ENCODE peak calls at places on chromosomes 5 and 9, in eight cellular contexts. One of them, this sample, is unnamed.

GRCh38 chr9:112094948-112095779 is 79.9 kb downstream of the SUSD1 start:
- DNase-seq in PC-9: no peak
- DNase-seq in fibroblast of villous mesenchyme: no peak
- DNase-seq in AG09309: no peak
- DNase-seq in left lung: no peak
- DNase-seq in uterus: no peak
- DNase-seq in GM10248: no peak
- DNase-seq in A549: no peak
- DNase-seq in this sample: no peak

GRCh38 chr9:127878001-127878651 is 651 bp upstream of the AK1 start:
- DNase-seq in A549: no peak
- DNase-seq in uterus: no peak
- DNase-seq in fibroblast of villous mesenchyme: peak
- DNase-seq in GM10248: no peak
- DNase-seq in left lung: no peak
- DNase-seq in PC-9: no peak
- DNase-seq in AG09309: no peak
- DNase-seq in this sample: no peak

GRCh38 chr5:178232124-178232919 is at the start of gene PHYKPL:
- DNase-seq in left lung: peak
- DNase-seq in GM10248: peak
- DNase-seq in fibroblast of villous mesenchyme: peak
- DNase-seq in AG09309: no peak
- DNase-seq in A549: peak
- DNase-seq in uterus: peak
- DNase-seq in PC-9: peak
- DNase-seq in this sample: peak

GRCh38 chr5:119289413-119289812 is 66.4 kb upstream of the TNFAIP8 start:
- DNase-seq in GM10248: no peak
- DNase-seq in AG09309: no peak
- DNase-seq in uterus: no peak
- DNase-seq in fibroblast of villous mesenchyme: no peak
- DNase-seq in PC-9: no peak
- DNase-seq in A549: no peak
- DNase-seq in left lung: no peak
- DNase-seq in this sample: no peak

GRCh38 chr5:139711067-139711851 is 63.1 kb downstream of the CXXC5 start:
- DNase-seq in uterus: peak
- DNase-seq in left lung: no peak
- DNase-seq in A549: peak
- DNase-seq in PC-9: peak
- DNase-seq in fibroblast of villous mesenchyme: peak
- DNase-seq in AG09309: no peak
- DNase-seq in GM10248: peak
- DNase-seq in this sample: peak

GRCh38 chr5:170636836-170637477 is 133.1 kb downstream of the KCNIP1 start:
- DNase-seq in left lung: no peak
- DNase-seq in uterus: no peak
- DNase-seq in PC-9: no peak
- DNase-seq in A549: no peak
- DNase-seq in AG09309: no peak
- DNase-seq in fibroblast of villous mesenchyme: no peak
- DNase-seq in GM10248: no peak
- DNase-seq in this sample: no peak

GRCh38 chr5:171092194-171092593 is 216.9 kb upstream of the TLX3 start:
- DNase-seq in A549: no peak
- DNase-seq in GM10248: no peak
- DNase-seq in uterus: no peak
- DNase-seq in PC-9: no peak
- DNase-seq in fibroblast of villous mesenchyme: peak
- DNase-seq in left lung: no peak
- DNase-seq in AG09309: no peak
- DNase-seq in this sample: no peak

GRCh38 chr5:175378444-175379028 is 65.4 kb downstream of the DRD1 start:
- DNase-seq in left lung: no peak
- DNase-seq in A549: peak
- DNase-seq in uterus: no peak
- DNase-seq in AG09309: peak
- DNase-seq in PC-9: no peak
- DNase-seq in fibroblast of villous mesenchyme: peak
- DNase-seq in GM10248: no peak
- DNase-seq in this sample: no peak

GRCh38 chr5:150017606-150018005 is 17.1 kb downstream of the HMGXB3 start:
- DNase-seq in PC-9: no peak
- DNase-seq in left lung: no peak
- DNase-seq in fibroblast of villous mesenchyme: peak
- DNase-seq in GM10248: no peak
- DNase-seq in A549: no peak
- DNase-seq in AG09309: no peak
- DNase-seq in uterus: no peak
- DNase-seq in this sample: no peak

GRCh38 chr5:9197881-9198260 is 348.0 kb downstream of the SEMA5A start:
- DNase-seq in GM10248: peak
- DNase-seq in fibroblast of villous mesenchyme: peak
- DNase-seq in AG09309: no peak
- DNase-seq in PC-9: no peak
- DNase-seq in A549: no peak
- DNase-seq in uterus: no peak
- DNase-seq in left lung: no peak
- DNase-seq in this sample: no peak

GRCh38 chr9:101564252-101564651 is 30.5 kb downstream of the PPP3R2 start:
- DNase-seq in left lung: no peak
- DNase-seq in A549: no peak
- DNase-seq in fibroblast of villous mesenchyme: no peak
- DNase-seq in GM10248: no peak
- DNase-seq in uterus: no peak
- DNase-seq in PC-9: no peak
- DNase-seq in AG09309: no peak
- DNase-seq in this sample: no peak

GRCh38 chr5:36689225-36689624 is 82.8 kb downstream of the SLC1A3 start:
- DNase-seq in uterus: no peak
- DNase-seq in PC-9: no peak
- DNase-seq in A549: no peak
- DNase-seq in AG09309: no peak
- DNase-seq in GM10248: peak
- DNase-seq in fibroblast of villous mesenchyme: peak
- DNase-seq in left lung: peak
- DNase-seq in this sample: no peak

GRCh38 chr5:96742519-96742918 is 65.2 kb downstream of the ERAP1 start:
- DNase-seq in GM10248: no peak
- DNase-seq in PC-9: no peak
- DNase-seq in AG09309: no peak
- DNase-seq in uterus: no peak
- DNase-seq in left lung: no peak
- DNase-seq in fibroblast of villous mesenchyme: no peak
- DNase-seq in A549: no peak
- DNase-seq in this sample: no peak

GRCh38 chr9:6160579-6160978 is 55.0 kb upstream of the IL33 start:
- DNase-seq in fibroblast of villous mesenchyme: no peak
- DNase-seq in PC-9: no peak
- DNase-seq in uterus: no peak
- DNase-seq in GM10248: no peak
- DNase-seq in A549: no peak
- DNase-seq in AG09309: no peak
- DNase-seq in left lung: no peak
- DNase-seq in this sample: no peak

GRCh38 chr5:157487358-157487757 is 27.3 kb downstream of the NIPAL4 start:
- DNase-seq in left lung: no peak
- DNase-seq in fibroblast of villous mesenchyme: no peak
- DNase-seq in GM10248: peak
- DNase-seq in uterus: no peak
- DNase-seq in PC-9: no peak
- DNase-seq in AG09309: no peak
- DNase-seq in A549: no peak
- DNase-seq in this sample: no peak

GRCh38 chr9:132201780-132202703 is 40.2 kb downstream of the NTNG2 start:
- DNase-seq in PC-9: no peak
- DNase-seq in left lung: no peak
- DNase-seq in AG09309: no peak
- DNase-seq in GM10248: no peak
- DNase-seq in uterus: no peak
- DNase-seq in A549: no peak
- DNase-seq in fibroblast of villous mesenchyme: no peak
- DNase-seq in this sample: no peak
- TF ChIP-seq CTCF in PC-9: no peak
- TF ChIP-seq CTCF in left lung: no peak
- TF ChIP-seq CTCF in AG09309: no peak
- TF ChIP-seq CTCF in GM10248: no peak
- TF ChIP-seq CTCF in uterus: no peak
- TF ChIP-seq CTCF in A549: peak
- TF ChIP-seq CTCF in fibroblast of villous mesenchyme: no peak
- TF ChIP-seq CTCF in this sample: no peak

DNA sequence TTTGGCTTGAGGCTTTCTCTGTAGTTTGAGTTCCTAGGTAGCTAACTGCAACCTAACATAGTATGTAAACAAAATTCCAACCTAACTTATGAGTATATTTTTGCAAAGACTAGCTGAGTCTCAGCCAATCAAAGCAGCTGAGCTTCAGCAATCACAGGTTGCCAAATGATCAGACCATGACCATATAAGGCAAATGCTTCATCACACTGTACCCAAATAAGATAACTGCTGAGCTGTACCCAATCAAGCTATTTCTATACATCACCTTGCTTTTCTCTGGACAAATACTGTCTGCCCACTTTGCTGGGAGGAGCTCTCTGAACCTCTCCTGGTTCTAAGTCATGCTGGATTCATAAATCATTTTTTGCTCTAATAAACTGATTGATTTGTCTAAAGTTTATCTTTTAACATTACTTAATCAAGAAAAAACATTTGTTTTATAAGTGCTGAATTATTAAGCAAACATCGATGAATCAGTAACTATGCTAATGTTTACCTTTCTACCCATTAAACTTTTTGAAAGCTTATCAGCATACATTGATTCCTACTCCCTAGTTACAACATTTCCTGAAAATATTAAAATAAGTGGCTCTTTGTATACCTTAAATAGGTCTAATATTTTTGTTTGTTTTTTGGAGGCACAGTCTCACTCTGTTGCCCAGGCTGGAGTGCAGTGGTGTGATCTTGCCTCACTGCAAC is 129.7 kb upstream of the PCA3 start:
- DNase-seq in fibroblast of villous mesenchyme: peak
- DNase-seq in AG09309: no peak
- DNase-seq in GM10248: no peak
- DNase-seq in PC-9: no peak
- DNase-seq in uterus: no peak
- DNase-seq in A549: no peak
- DNase-seq in left lung: no peak
- DNase-seq in this sample: no peak
- TF ChIP-seq CTCF in fibroblast of villous mesenchyme: no peak
- TF ChIP-seq CTCF in AG09309: no peak
- TF ChIP-seq CTCF in GM10248: no peak
- TF ChIP-seq CTCF in PC-9: no peak
- TF ChIP-seq CTCF in uterus: no peak
- TF ChIP-seq CTCF in A549: no peak
- TF ChIP-seq CTCF in left lung: no peak
- TF ChIP-seq CTCF in this sample: no peak

GRCh38 chr5:92687793-92688467 is 893.1 kb downstream of the NR2F1-AS1 start:
- DNase-seq in fibroblast of villous mesenchyme: peak
- DNase-seq in uterus: no peak
- DNase-seq in PC-9: no peak
- DNase-seq in GM10248: no peak
- DNase-seq in A549: peak
- DNase-seq in left lung: no peak
- DNase-seq in AG09309: peak
- DNase-seq in this sample: no peak
- TF ChIP-seq CTCF in fibroblast of villous mesenchyme: peak
- TF ChIP-seq CTCF in uterus: peak
- TF ChIP-seq CTCF in PC-9: peak
- TF ChIP-seq CTCF in GM10248: no peak
- TF ChIP-seq CTCF in A549: peak
- TF ChIP-seq CTCF in left lung: no peak
- TF ChIP-seq CTCF in AG09309: peak
- TF ChIP-seq CTCF in this sample: no peak

GRCh38 chr9:16033921-16034320 is 481.1 kb downstream of the CCDC171 start:
- DNase-seq in GM10248: no peak
- DNase-seq in A549: no peak
- DNase-seq in left lung: no peak
- DNase-seq in uterus: no peak
- DNase-seq in fibroblast of villous mesenchyme: no peak
- DNase-seq in PC-9: no peak
- DNase-seq in AG09309: no peak
- DNase-seq in this sample: no peak

GRCh38 chr9:16039988-16040761 is 487.3 kb downstream of the CCDC171 start:
- DNase-seq in AG09309: no peak
- DNase-seq in uterus: peak
- DNase-seq in PC-9: peak
- DNase-seq in GM10248: no peak
- DNase-seq in fibroblast of villous mesenchyme: peak
- DNase-seq in A549: no peak
- DNase-seq in left lung: no peak
- DNase-seq in this sample: no peak

GRCh38 chr9:16044116-16044881 is 491.5 kb downstream of the CCDC171 start:
- DNase-seq in GM10248: no peak
- DNase-seq in fibroblast of villous mesenchyme: no peak
- DNase-seq in PC-9: no peak
- DNase-seq in A549: no peak
- DNase-seq in AG09309: no peak
- DNase-seq in uterus: no peak
- DNase-seq in left lung: no peak
- DNase-seq in this sample: no peak

DNA sequence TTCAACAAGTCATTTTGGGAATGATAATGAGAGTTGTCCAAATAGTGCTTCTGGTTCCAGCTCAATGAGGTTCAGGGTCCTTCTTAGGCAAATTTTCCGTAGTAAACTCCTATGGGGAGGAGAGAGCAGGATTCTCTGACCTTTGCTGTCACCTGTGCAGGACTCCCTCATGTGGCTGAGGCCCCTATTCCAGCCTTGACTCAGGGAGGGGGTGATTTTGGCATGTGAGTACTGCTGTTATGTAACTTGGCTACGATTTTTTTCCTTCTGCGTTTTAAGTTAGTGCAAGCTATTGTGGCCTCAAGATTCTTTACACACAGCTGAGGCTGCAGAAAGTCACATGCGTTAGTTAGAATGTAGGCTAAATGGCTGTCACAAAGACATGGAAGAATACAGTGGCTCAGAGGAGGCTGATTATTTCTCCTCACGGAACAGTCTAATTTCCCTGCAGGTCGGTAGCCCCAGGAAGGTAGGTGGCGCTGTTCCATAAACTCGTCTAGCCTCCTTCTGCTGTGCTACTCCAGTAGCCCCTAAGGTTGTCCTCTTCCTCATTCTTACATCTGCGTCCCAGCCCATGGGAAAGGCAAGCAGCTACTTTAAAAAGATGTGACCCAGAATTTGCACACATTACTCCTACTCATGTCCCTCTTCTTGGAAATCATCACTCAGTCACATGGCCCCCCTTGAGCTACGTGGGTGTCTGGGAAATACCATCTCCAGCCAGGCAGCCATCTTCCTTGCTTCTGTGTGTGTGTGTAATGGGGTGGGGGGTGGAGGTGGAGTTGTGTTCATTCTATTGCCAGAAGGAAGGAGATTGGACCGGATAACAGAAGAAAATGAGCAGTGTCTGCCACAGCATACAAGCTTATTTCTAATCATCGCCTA is 486.5 kb downstream of the CCDC171 start:
- DNase-seq in GM10248: no peak
- DNase-seq in fibroblast of villous mesenchyme: peak
- DNase-seq in A549: no peak
- DNase-seq in AG09309: no peak
- DNase-seq in PC-9: peak
- DNase-seq in uterus: peak
- DNase-seq in left lung: no peak
- DNase-seq in this sample: no peak
- TF ChIP-seq CTCF in GM10248: no peak
- TF ChIP-seq CTCF in fibroblast of villous mesenchyme: peak
- TF ChIP-seq CTCF in A549: no peak
- TF ChIP-seq CTCF in AG09309: no peak
- TF ChIP-seq CTCF in PC-9: no peak
- TF ChIP-seq CTCF in uterus: peak
- TF ChIP-seq CTCF in left lung: no peak
- TF ChIP-seq CTCF in this sample: no peak

GRCh38 chr5:134851307-134851923 is 5.6 kb downstream of the C5orf24 start:
- DNase-seq in uterus: no peak
- DNase-seq in PC-9: no peak
- DNase-seq in fibroblast of villous mesenchyme: peak
- DNase-seq in A549: no peak
- DNase-seq in AG09309: no peak
- DNase-seq in GM10248: no peak
- DNase-seq in left lung: no peak
- DNase-seq in this sample: no peak
- TF ChIP-seq CTCF in uterus: no peak
- TF ChIP-seq CTCF in PC-9: peak
- TF ChIP-seq CTCF in fibroblast of villous mesenchyme: peak
- TF ChIP-seq CTCF in A549: peak
- TF ChIP-seq CTCF in AG09309: peak
- TF ChIP-seq CTCF in GM10248: peak
- TF ChIP-seq CTCF in left lung: no peak
- TF ChIP-seq CTCF in this sample: no peak

This sample was measured in natural killer cell.